ENCODE peak calls at places on chromosomes 2 and 18, in five cellular contexts. One of them, this sample, is unnamed.

GRCh38 chr2:187435756-187436155 is 12.3 kb downstream of the CALCRL start:
- DNase-seq in body of pancreas: no peak
- DNase-seq in dorsolateral prefrontal cortex: no peak
- DNase-seq in T-helper 2 cell: no peak
- DNase-seq in ELR: peak
- DNase-seq in this sample: no peak

GRCh38 chr18:80178935-80179818 is 68.1 kb downstream of the PARD6G start:
- DNase-seq in body of pancreas: no peak
- DNase-seq in dorsolateral prefrontal cortex: no peak
- DNase-seq in T-helper 2 cell: no peak
- DNase-seq in ELR: no peak
- DNase-seq in this sample: no peak

GRCh38 chr2:86584164-86584913 is 21.1 kb upstream of the CHMP3 start:
- DNase-seq in body of pancreas: no peak
- DNase-seq in dorsolateral prefrontal cortex: no peak
- DNase-seq in T-helper 2 cell: peak
- DNase-seq in ELR: peak
- DNase-seq in this sample: no peak

GRCh38 chr2:102975996-102976636 is 214.3 kb downstream of the TMEM182 start:
- DNase-seq in body of pancreas: no peak
- DNase-seq in dorsolateral prefrontal cortex: peak
- DNase-seq in T-helper 2 cell: no peak
- DNase-seq in ELR: peak
- DNase-seq in this sample: peak

GRCh38 chr2:5409925-5410360 is 282.2 kb upstream of the SOX11 start:
- DNase-seq in body of pancreas: no peak
- DNase-seq in dorsolateral prefrontal cortex: no peak
- DNase-seq in T-helper 2 cell: no peak
- DNase-seq in ELR: no peak
- DNase-seq in this sample: no peak

GRCh38 chr18:33375829-33376228 is 64.7 kb downstream of the CCDC178 start:
- DNase-seq in body of pancreas: no peak
- DNase-seq in dorsolateral prefrontal cortex: no peak
- DNase-seq in T-helper 2 cell: no peak
- DNase-seq in ELR: no peak
- DNase-seq in this sample: no peak

GRCh38 chr18:41543815-41544214 is 411.2 kb upstream of the PIK3C3 start:
- DNase-seq in body of pancreas: no peak
- DNase-seq in dorsolateral prefrontal cortex: no peak
- DNase-seq in T-helper 2 cell: no peak
- DNase-seq in ELR: no peak
- DNase-seq in this sample: no peak

GRCh38 chr2:110105608-110106467 is 9.8 kb downstream of the MALL start:
- DNase-seq in body of pancreas: no peak
- DNase-seq in dorsolateral prefrontal cortex: no peak
- DNase-seq in T-helper 2 cell: peak
- DNase-seq in ELR: peak
- DNase-seq in this sample: no peak

GRCh38 chr18:46518438-46518837 is 138.6 kb downstream of the LOXHD1 start:
- DNase-seq in body of pancreas: no peak
- DNase-seq in dorsolateral prefrontal cortex: no peak
- DNase-seq in T-helper 2 cell: no peak
- DNase-seq in ELR: peak
- DNase-seq in this sample: no peak

GRCh38 chr2:164840458-164840929 is 1.1 kb downstream of the COBLL1 start:
- DNase-seq in body of pancreas: peak
- DNase-seq in dorsolateral prefrontal cortex: no peak
- DNase-seq in T-helper 2 cell: peak
- DNase-seq in ELR: peak
- DNase-seq in this sample: peak

This sample was measured in progenitor cell of endocrine pancreas.